ENCODE peak calls at places on chromosomes 16 and 17, in four cellular contexts. One of them, this sample, is unnamed.

GRCh38 chr17:68588362-68588761 is 12.8 kb downstream of the FAM20A start:
- DNase-seq in globus pallidus: no peak
- DNase-seq in stimulated activated CD4-positive, alpha-beta T cell treated with anti-CD3 and anti-CD28 coated beads, Interleukin-1b, Interleukin-23, amount 100 ng/mL, for 48 hours: no peak
- DNase-seq in pons: no peak
- DNase-seq in this sample: no peak

GRCh38 chr17:78986048-78986648 is 6.4 kb upstream of the LGALS3BP start:
- DNase-seq in globus pallidus: peak
- DNase-seq in stimulated activated CD4-positive, alpha-beta T cell treated with anti-CD3 and anti-CD28 coated beads, Interleukin-1b, Interleukin-23, amount 100 ng/mL, for 48 hours: no peak
- DNase-seq in pons: peak
- DNase-seq in this sample: no peak

GRCh38 chr17:7022791-7023571 is at the start of gene BCL6B:
- DNase-seq in globus pallidus: no peak
- DNase-seq in stimulated activated CD4-positive, alpha-beta T cell treated with anti-CD3 and anti-CD28 coated beads, Interleukin-1b, Interleukin-23, amount 100 ng/mL, for 48 hours: no peak
- DNase-seq in pons: no peak
- DNase-seq in this sample: no peak

GRCh38 chr17:79080349-79080748 is 5.7 kb downstream of the ENGASE start:
- DNase-seq in globus pallidus: no peak
- DNase-seq in stimulated activated CD4-positive, alpha-beta T cell treated with anti-CD3 and anti-CD28 coated beads, Interleukin-1b, Interleukin-23, amount 100 ng/mL, for 48 hours: no peak
- DNase-seq in pons: no peak
- DNase-seq in this sample: no peak

GRCh38 chr16:19601083-19601976 is 45.8 kb downstream of the VPS35L start:
- DNase-seq in globus pallidus: peak
- DNase-seq in stimulated activated CD4-positive, alpha-beta T cell treated with anti-CD3 and anti-CD28 coated beads, Interleukin-1b, Interleukin-23, amount 100 ng/mL, for 48 hours: no peak
- DNase-seq in pons: peak
- DNase-seq in this sample: peak

GRCh38 chr17:37527249-37527851 is 37.7 kb downstream of the DUSP14 start:
- DNase-seq in globus pallidus: peak
- DNase-seq in stimulated activated CD4-positive, alpha-beta T cell treated with anti-CD3 and anti-CD28 coated beads, Interleukin-1b, Interleukin-23, amount 100 ng/mL, for 48 hours: peak
- DNase-seq in pons: peak
- DNase-seq in this sample: peak

GRCh38 chr17:520447-521167 is 168.0 kb upstream of the RPH3AL start:
- DNase-seq in globus pallidus: no peak
- DNase-seq in stimulated activated CD4-positive, alpha-beta T cell treated with anti-CD3 and anti-CD28 coated beads, Interleukin-1b, Interleukin-23, amount 100 ng/mL, for 48 hours: no peak
- DNase-seq in pons: no peak
- DNase-seq in this sample: no peak

GRCh38 chr16:4743217-4743897 is 9.0 kb downstream of the DNAAF8 start:
- DNase-seq in globus pallidus: no peak
- DNase-seq in stimulated activated CD4-positive, alpha-beta T cell treated with anti-CD3 and anti-CD28 coated beads, Interleukin-1b, Interleukin-23, amount 100 ng/mL, for 48 hours: no peak
- DNase-seq in pons: no peak
- DNase-seq in this sample: no peak

GRCh38 chr16:57087003-57087402 is 5.4 kb upstream of the CPNE2 start:
- DNase-seq in globus pallidus: no peak
- DNase-seq in stimulated activated CD4-positive, alpha-beta T cell treated with anti-CD3 and anti-CD28 coated beads, Interleukin-1b, Interleukin-23, amount 100 ng/mL, for 48 hours: no peak
- DNase-seq in pons: no peak
- DNase-seq in this sample: no peak

GRCh38 chr16:23433261-23433920 is 19.6 kb downstream of the COG7 start:
- DNase-seq in globus pallidus: no peak
- DNase-seq in stimulated activated CD4-positive, alpha-beta T cell treated with anti-CD3 and anti-CD28 coated beads, Interleukin-1b, Interleukin-23, amount 100 ng/mL, for 48 hours: no peak
- DNase-seq in pons: no peak
- DNase-seq in this sample: no peak

GRCh38 chr17:53837131-53837530 is 14.4 kb downstream of the KIF2B start:
- DNase-seq in globus pallidus: no peak
- DNase-seq in stimulated activated CD4-positive, alpha-beta T cell treated with anti-CD3 and anti-CD28 coated beads, Interleukin-1b, Interleukin-23, amount 100 ng/mL, for 48 hours: no peak
- DNase-seq in pons: no peak
- DNase-seq in this sample: no peak

This sample was measured in midbrain.